ENCODE peak calls at places on chromosome 3, in six cellular contexts. E, U, M, J, B and K are unnamed samples.

GRCh38 chr3:140467104-140467577 is 210.7 kb upstream of the TRIM42 start:
- DNase-seq in U (peak), E (no peak), M (no peak), J (no peak), B (no peak), K (no peak)

GRCh38 chr3:49357466-49358216 is 512 bp downstream of the GPX1 start:
- DNase-seq in B (peak), J (peak), M (peak), U (peak), E (peak), K (peak)

GRCh38 chr3:41199866-41200668 is 762 bp downstream of the CTNNB1 start:
- DNase-seq in B (peak), U (peak), E (no peak), M (peak), J (peak), K (peak)

GRCh38 chr3:142276780-142277179 is 51.4 kb upstream of the GK5 start:
- DNase-seq in M (no peak), J (peak), B (peak), E (no peak), U (peak), K (no peak)

GRCh38 chr3:24341668-24342067 is 153.0 kb downstream of the THRB start:
- DNase-seq in M (no peak), J (no peak), E (no peak), U (peak), B (no peak), K (no peak)

GRCh38 chr3:13715167-13715954 is 164.5 kb downstream of the WNT7A start:
- DNase-seq in M (no peak), J (no peak), E (peak), B (no peak), U (no peak), K (no peak)

GRCh38 chr3:24451461-24452099 is 43.1 kb downstream of the THRB start:
- DNase-seq in E (no peak), B (no peak), M (no peak), U (peak), J (no peak), K (peak)

GRCh38 chr3:116399701-116400261 is 45.5 kb downstream of the LSAMP start:
- DNase-seq in U (no peak), J (no peak), E (no peak), M (no peak), B (no peak), K (no peak)

GRCh38 chr3:4721511-4721911 is 228.4 kb downstream of the ITPR1 start:
- DNase-seq in M (no peak), U (peak), J (peak), E (no peak), B (peak), K (no peak)

GRCh38 chr3:51354172-51354571 is 30.9 kb upstream of the MANF start:
- DNase-seq in U (no peak), J (no peak), B (no peak), M (no peak), E (no peak), K (no peak)

GRCh38 chr3:154971771-154972326 is 108.3 kb upstream of the MME start:
- DNase-seq in U (peak), J (peak), E (no peak), B (peak), M (no peak), K (no peak)

GRCh38 chr3:149080011-149080698 is 6.2 kb downstream of the HLTF start:
- DNase-seq in B (peak), M (no peak), E (no peak), J (peak), U (peak), K (no peak)

GRCh38 chr3:99981138-99981537 is 133.2 kb downstream of the FILIP1L start:
- DNase-seq in M (no peak), B (no peak), U (no peak), E (no peak), J (no peak), K (no peak)

GRCh38 chr3:183064475-183064874 is 34.8 kb downstream of the MCCC1 start:
- DNase-seq in M (no peak), E (no peak), B (no peak), J (no peak), U (no peak), K (no peak)

GRCh38 chr3:78941587-78941986 is 826.2 kb downstream of the ROBO1 start:
- DNase-seq in M (no peak), E (no peak), U (peak), B (peak), J (peak), K (peak)

GRCh38 chr3:172397716-172398405 is 50.4 kb downstream of the GHSR start:
- DNase-seq in U (peak), B (no peak), E (no peak), J (peak), M (no peak), K (no peak)

GRCh38 chr3:127747751-127748521 is 74.4 kb downstream of the MGLL start:
- DNase-seq in J (peak), B (peak), M (no peak), E (peak), U (peak), K (peak)

GRCh38 chr3:12138044-12138443 is 20.7 kb downstream of the TIMP4 start:
- DNase-seq in B (peak), J (peak), M (peak), U (peak), E (no peak), K (no peak)

GRCh38 chr3:62876064-62876463 is 848 bp upstream of the CADPS start:
- DNase-seq in E (peak), U (peak), J (peak), B (peak), M (no peak), K (peak)

GRCh38 chr3:111285691-111286090 is 214.1 kb downstream of the NECTIN3 start:
- DNase-seq in E (no peak), U (no peak), J (no peak), B (no peak), M (no peak), K (no peak)

GRCh38 chr3:108175352-108175751 is 46.9 kb downstream of the IFT57 start:
- DNase-seq in B (no peak), J (no peak), U (peak), E (no peak), M (no peak), K (no peak)

GRCh38 chr3:99999541-99999940 is 114.8 kb downstream of the FILIP1L start:
- DNase-seq in U (peak), J (peak), M (no peak), E (no peak), B (peak), K (no peak)

GRCh38 chr3:167350245-167350862 is 29.7 kb downstream of the ZBBX start:
- DNase-seq in U (peak), B (no peak), M (no peak), J (peak), E (no peak), K (no peak)

GRCh38 chr3:153162513-153163348 is 705 bp downstream of the RAP2B start:
- DNase-seq in M (peak), J (peak), E (no peak), B (peak), U (peak), K (peak)

GRCh38 chr3:126828306-126828705 is 124.3 kb downstream of the CHCHD6 start:
- DNase-seq in E (no peak), U (no peak), J (peak), B (no peak), M (no peak), K (no peak)

GRCh38 chr3:177037241-177037640 is 160.0 kb downstream of the TBL1XR1 start:
- DNase-seq in E (no peak), J (no peak), B (no peak), U (peak), M (no peak), K (no peak)

GRCh38 chr3:28268989-28269388 is 27.6 kb downstream of the CMC1 start:
- DNase-seq in J (no peak), E (no peak), B (no peak), M (no peak), U (no peak), K (no peak)

GRCh38 chr3:127667119-127667681 is 5.6 kb upstream of the ABTB1 start:
- DNase-seq in E (no peak), B (no peak), J (no peak), M (no peak), U (no peak), K (no peak)